ENCODE peak calls at places on chromosomes 13 and 19, in eight cellular contexts. M is IMR-90, T is fibroblast of lung, H is GM23248, O is GM23338, E is SK-N-SH, L is neuronal stem cell, X is H1. P is an unnamed sample.

GRCh38 chr13:113906566-113906965 is 42.7 kb upstream of the GAS6 start:
- DNase-seq in M (no peak), T (no peak), H (peak; percentile 21), O (no peak), E (no peak), L (no peak), X (peak; percentile 39), P (no peak)

GRCh38 chr13:76086729-76087128 is 450.6 kb downstream of the LMO7 start:
- DNase-seq in M (no peak), T (no peak), H (no peak), O (peak; percentile 10), E (no peak), L (peak; percentile 1), X (no peak), P (no peak)

GRCh38 chr13:31765441-31765840 is 26.1 kb downstream of the RXFP2 start:
- DNase-seq in M (peak; percentile 89), T (peak; percentile 61), H (peak; percentile 88), O (no peak), E (no peak), L (no peak), X (no peak), P (no peak)

GRCh38 chr13:92938481-92939020 is 288.1 kb upstream of the GPC6 start:
- DNase-seq in M (no peak), T (no peak), H (no peak), O (no peak), E (no peak), L (no peak), X (no peak), P (no peak)

GRCh38 chr19:13817615-13818371 is 22.6 kb downstream of the ZSWIM4 start:
- DNase-seq in M (no peak), T (no peak), H (peak; percentile 30), O (peak; percentile 99), E (no peak), L (no peak), X (peak; percentile 93), P (no peak)

GRCh38 chr13:99527346-99527745 is 26.1 kb downstream of the TM9SF2 start:
- DNase-seq in M (no peak), T (no peak), H (no peak), O (no peak), E (no peak), L (no peak), X (no peak), P (no peak)

GRCh38 chr19:49856574-49857021 is 5.6 kb downstream of the PTOV1 start:
- DNase-seq in M (no peak), T (no peak), H (no peak), O (no peak), E (peak; percentile 36), L (no peak), X (no peak), P (no peak)

GRCh38 chr13:27967203-27967735 is 1.8 kb downstream of the CDX2 start:
- DNase-seq in M (no peak), T (no peak), H (no peak), O (peak; percentile 40), E (no peak), L (no peak), X (no peak), P (no peak)

GRCh38 chr19:35144259-35144599 is 1.2 kb downstream of the FXYD7 start:
- DNase-seq in M (no peak), T (no peak), H (no peak), O (no peak), E (no peak), L (no peak), X (no peak), P (no peak)

GRCh38 chr13:27352698-27353097 is 71.7 kb upstream of the GTF3A start:
- DNase-seq in M (peak; percentile 11), T (no peak), H (no peak), O (no peak), E (no peak), L (no peak), X (no peak), P (no peak)

GRCh38 chr19:6577410-6578125 is 13.4 kb downstream of the CD70 start:
- DNase-seq in M (no peak), T (peak; percentile 18), H (no peak), O (no peak), E (no peak), L (no peak), X (no peak), P (no peak)

GRCh38 chr19:6580313-6580712 is 10.6 kb downstream of the CD70 start:
- DNase-seq in M (peak; percentile 12), T (peak; percentile 25), H (peak; percentile 91), O (no peak), E (no peak), L (no peak), X (no peak), P (peak; percentile 91)

GRCh38 chr19:6572217-6572616 is 18.7 kb downstream of the CD70 start:
- DNase-seq in M (no peak), T (no peak), H (no peak), O (peak; percentile 9), E (no peak), L (no peak), X (no peak), P (no peak)

GRCh38 chr19:6579450-6580178 is 11.3 kb downstream of the CD70 start:
- DNase-seq in M (no peak), T (no peak), H (no peak), O (no peak), E (no peak), L (no peak), X (no peak), P (no peak)

GRCh38 chr19:6576869-6577281 is 14.1 kb downstream of the CD70 start:
- DNase-seq in M (no peak), T (no peak), H (no peak), O (no peak), E (no peak), L (no peak), X (no peak), P (no peak)
- H2AFZ ChIP-seq in M (no peak overlapping the region), T (no peak overlapping the region), H (no peak overlapping the region), O (no peak overlapping the region), E (no peak overlapping the region), L (no peak overlapping the region), X (no peak overlapping the region), P (no peak overlapping the region)

DNA sequence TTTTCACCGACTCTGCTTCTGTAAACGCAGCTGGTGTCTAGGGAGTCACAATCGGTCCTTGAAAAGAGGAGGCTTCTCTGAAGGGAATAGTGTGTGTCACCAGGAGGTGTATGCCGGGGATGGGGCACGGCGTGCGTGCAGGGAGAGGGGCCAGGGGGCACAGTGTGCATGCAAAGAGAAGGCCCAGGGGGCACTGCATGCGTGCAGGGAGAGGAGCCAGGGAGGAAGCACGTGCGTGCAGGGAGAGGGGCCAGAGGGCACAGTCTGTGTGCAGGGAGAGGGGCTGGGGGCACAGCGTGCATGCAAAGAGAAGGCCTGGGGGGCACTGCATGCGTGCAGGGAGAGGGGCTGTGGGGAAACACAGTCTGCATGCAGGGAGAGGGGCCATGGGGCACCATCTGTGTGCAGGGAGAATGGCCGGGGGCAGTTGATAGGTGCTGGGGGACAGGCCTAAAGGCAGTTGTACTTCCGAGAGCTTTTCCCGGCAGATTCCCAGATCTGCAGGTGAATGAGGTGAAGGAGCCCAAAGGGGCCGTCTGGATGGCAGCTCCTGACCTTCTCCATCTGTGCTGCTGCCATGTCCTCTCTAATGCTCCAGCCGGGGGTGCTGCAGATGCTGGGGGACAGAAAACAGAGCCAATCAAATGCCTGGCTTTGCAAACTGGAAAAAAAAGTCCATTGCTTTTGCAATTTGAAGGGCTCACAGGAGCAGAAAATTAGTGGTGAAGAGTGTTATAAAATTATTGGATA is 36.4 kb downstream of the ATP11A start:
- DNase-seq in M (no peak), T (no peak), H (no peak), O (no peak), E (no peak), L (no peak), X (no peak), P (peak; percentile 6)
- H2AFZ ChIP-seq in M (peak overlapping the region; percentile 47), T (no peak overlapping the region), H (no peak overlapping the region), O (no peak overlapping the region), E (no peak overlapping the region), L (peak overlapping the region; percentile 7), X (no peak overlapping the region), P (no peak overlapping the region)

GRCh38 chr13:29105779-29106178 is 285.6 kb downstream of the MTUS2 start:
- DNase-seq in M (no peak), T (no peak), H (no peak), O (peak; percentile 64), E (peak; percentile 6), L (no peak), X (peak; percentile 48), P (no peak)
- H2AFZ ChIP-seq in M (no peak overlapping the region), T (no peak overlapping the region), H (no peak overlapping the region), O (peak overlapping the region; percentile 65), E (no peak overlapping the region), L (no peak overlapping the region), X (peak overlapping the region; percentile 69), P (no peak overlapping the region)

GRCh38 chr13:19794552-19795143 is 11.9 kb upstream of the PSPC1 start:
- DNase-seq in M (no peak), T (no peak), H (no peak), O (peak; percentile 91), E (no peak), L (no peak), X (no peak), P (peak; percentile 99)
- H2AFZ ChIP-seq in M (no peak overlapping the region), T (no peak overlapping the region), H (no peak overlapping the region), O (no peak overlapping the region), E (no peak overlapping the region), L (no peak overlapping the region), X (no peak overlapping the region), P (no peak overlapping the region)

DNA sequence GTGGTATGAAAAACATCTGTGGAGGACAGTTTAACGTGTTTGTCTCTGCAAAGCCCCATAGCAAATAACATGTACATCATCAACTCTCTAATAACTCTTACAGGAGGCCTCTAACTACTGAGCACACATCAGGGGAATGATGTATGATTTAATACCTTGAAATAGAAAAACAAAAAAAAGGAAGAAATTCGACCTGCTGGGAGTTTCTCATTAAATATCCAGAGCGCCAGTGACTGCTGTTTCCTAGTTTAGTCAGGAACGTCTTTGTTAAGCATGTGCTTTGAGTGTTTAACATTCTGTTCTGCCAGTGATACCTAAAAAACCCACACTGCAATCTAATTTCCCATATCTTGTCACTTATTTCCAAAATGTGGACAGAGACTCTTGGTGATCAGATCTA is 235.4 kb downstream of the PCDH20 start:
- DNase-seq in M (no peak), T (no peak), H (no peak), O (peak; percentile 36), E (no peak), L (no peak), X (no peak), P (no peak)
- H2AFZ ChIP-seq in M (no peak overlapping the region), T (no peak overlapping the region), H (no peak overlapping the region), O (peak overlapping the region; percentile 38), E (no peak overlapping the region), L (peak overlapping the region; percentile 46), X (peak overlapping the region; percentile 65), P (no peak overlapping the region)

GRCh38 chr13:101305981-101306411 is 110.3 kb downstream of the NALCN start:
- DNase-seq in M (no peak), T (no peak), H (no peak), O (no peak), E (peak; percentile 6), L (no peak), X (no peak), P (no peak)
- H2AFZ ChIP-seq in M (peak overlapping the region; percentile 68), T (no peak overlapping the region), H (no peak overlapping the region), O (no peak overlapping the region), E (no peak overlapping the region), L (no peak overlapping the region), X (no peak overlapping the region), P (no peak overlapping the region)

GRCh38 chr19:11694533-11695439 is 44.0 kb downstream of the ZNF823 start:
- DNase-seq in M (peak; percentile 86), T (peak; percentile 89), H (peak; percentile 98), O (peak; percentile 99), E (peak; percentile 95), L (peak; percentile 93), X (peak; percentile 99), P (peak; percentile 97)
- H2AFZ ChIP-seq in M (peak overlapping the region; percentile 94), T (peak overlapping the region; percentile 87), H (peak overlapping the region; percentile 93), O (peak overlapping the region; percentile 99), E (peak overlapping the region; percentile 98), L (peak overlapping the region; percentile 89), X (peak overlapping the region; percentile 80), P (peak overlapping the region; percentile 94)